ENCODE peak calls at places on chromosome 7, in ten cellular contexts. G, L, S, V, U, H, Y, C, M and N are unnamed samples.

GRCh38 chr7:25759748-25760147 is 392.2 kb upstream of the NFE2L3 start:
- DNase-seq in L (no peak), S (no peak), H (no peak), M (no peak), G (no peak), Y (no peak), V (no peak), U (no peak), C (no peak), N (no peak)

GRCh38 chr7:2116903-2117680 is 115.7 kb downstream of the MAD1L1 start:
- DNase-seq in L (no peak), Y (no peak), C (no peak), S (peak), G (no peak), M (no peak), V (peak), H (peak), U (no peak), N (no peak)

GRCh38 chr7:2698581-2699288 is 10.7 kb downstream of the AMZ1 start:
- DNase-seq in Y (no peak), U (no peak), L (peak), S (no peak), M (no peak), C (no peak), H (peak), G (no peak), V (no peak), N (no peak)

GRCh38 chr7:17769918-17770317 is 170.4 kb downstream of the SNX13 start:
- DNase-seq in S (peak), U (peak), C (no peak), V (peak), Y (peak), H (peak), L (peak), G (peak), M (peak), N (peak)

GRCh38 chr7:78443811-78444210 is 645.2 kb downstream of the PHTF2 start:
- DNase-seq in L (no peak), M (no peak), Y (peak), C (no peak), U (no peak), G (no peak), S (no peak), V (no peak), H (no peak), N (no peak)

GRCh38 chr7:39651262-39651661 is 27.9 kb downstream of the RALA start:
- DNase-seq in M (peak), L (no peak), U (no peak), C (peak), H (no peak), V (no peak), S (peak), G (no peak), Y (no peak), N (no peak)

GRCh38 chr7:151351027-151351426 is 9.4 kb downstream of the NUB1 start:
- DNase-seq in H (no peak), M (no peak), G (no peak), S (no peak), L (no peak), Y (no peak), C (no peak), U (no peak), V (no peak), N (no peak)

GRCh38 chr7:76356823-76357222 is 2.0 kb downstream of the YWHAG start:
- DNase-seq in L (peak), Y (no peak), M (peak), G (no peak), H (peak), U (no peak), S (no peak), V (no peak), C (no peak), N (no peak)

GRCh38 chr7:24936121-24936824 is 43.7 kb downstream of the OSBPL3 start:
- DNase-seq in G (no peak), C (no peak), L (peak), H (no peak), M (no peak), U (no peak), Y (no peak), S (no peak), V (no peak), N (no peak)

GRCh38 chr7:110922906-110923305 is 168.0 kb upstream of the LRRN3 start:
- DNase-seq in V (no peak), H (no peak), U (no peak), G (no peak), M (peak), Y (no peak), S (peak), L (peak), C (peak), N (no peak)

GRCh38 chr7:75565129-75565528 is 73.0 kb downstream of the SPDYE5 start:
- DNase-seq in V (no peak), L (peak), H (no peak), C (peak), S (peak), U (peak), M (peak), G (peak), Y (no peak), N (no peak)

GRCh38 chr7:129615018-129615417 is 3.5 kb downstream of the NRF1 start:
- DNase-seq in C (no peak), G (no peak), V (no peak), S (peak), U (no peak), Y (no peak), H (no peak), L (no peak), M (peak), N (no peak)

GRCh38 chr7:113301983-113302382 is 183.6 kb upstream of the SMIM30 start:
- DNase-seq in V (no peak), G (no peak), C (no peak), M (no peak), Y (no peak), H (no peak), L (no peak), S (no peak), U (no peak), N (no peak)

GRCh38 chr7:128168667-128169210 is 72.3 kb upstream of the LEP start:
- DNase-seq in S (peak), U (no peak), L (no peak), G (no peak), Y (no peak), H (no peak), C (no peak), V (peak), M (no peak), N (no peak)

GRCh38 chr7:111788426-111788825 is 226.1 kb upstream of the IMMP2L start:
- DNase-seq in C (no peak), H (no peak), V (no peak), U (no peak), Y (no peak), G (no peak), M (peak), S (peak), L (no peak), N (no peak)

GRCh38 chr7:21355406-21355874 is 72.4 kb upstream of the SP4 start:
- DNase-seq in L (no peak), S (no peak), M (no peak), Y (no peak), C (no peak), G (no peak), U (no peak), V (no peak), H (no peak), N (no peak)

GRCh38 chr7:44678468-44679179 is 70.0 kb upstream of the ZMIZ2 start:
- DNase-seq in M (peak), L (no peak), V (peak), U (no peak), G (no peak), Y (no peak), H (no peak), C (peak), S (peak), N (no peak)

GRCh38 chr7:55052081-55052480 is 33.3 kb downstream of the EGFR start:
- DNase-seq in C (peak), H (no peak), M (peak), Y (no peak), V (no peak), L (peak), G (no peak), U (peak), S (peak), N (no peak)

GRCh38 chr7:19284136-19284535 is 138.9 kb upstream of the FERD3L start:
- DNase-seq in L (peak), V (no peak), Y (no peak), G (no peak), H (no peak), U (no peak), M (no peak), S (no peak), C (no peak), N (no peak)

GRCh38 chr7:17301491-17302101 is 3.1 kb downstream of the AHR start:
- DNase-seq in L (peak), G (peak), U (peak), Y (no peak), C (no peak), V (no peak), M (peak), H (peak), S (peak), N (no peak)

GRCh38 chr7:105621617-105622016 is 40.3 kb upstream of the EFCAB10 start:
- DNase-seq in U (no peak), S (peak), V (peak), L (no peak), M (peak), Y (no peak), G (peak), H (no peak), C (no peak), N (no peak)

GRCh38 chr7:137545059-137545730 is 201.7 kb upstream of the PTN start:
- DNase-seq in U (no peak), C (no peak), G (no peak), H (no peak), M (no peak), S (no peak), V (no peak), L (no peak), Y (no peak), N (no peak)

GRCh38 chr7:130595986-130596385 is 72.6 kb downstream of the COPG2 start:
- DNase-seq in S (no peak), Y (no peak), V (no peak), L (no peak), G (no peak), H (no peak), C (no peak), U (no peak), M (peak), N (no peak)

GRCh38 chr7:45150199-45150598 is 7.4 kb upstream of the RAMP3 start:
- DNase-seq in U (no peak), L (no peak), Y (no peak), V (no peak), S (no peak), H (no peak), M (no peak), G (no peak), C (no peak), N (no peak)

GRCh38 chr7:34844401-34844800 is 186.4 kb downstream of the NPSR1 start:
- DNase-seq in V (no peak), L (no peak), Y (no peak), C (no peak), G (no peak), U (no peak), M (no peak), H (no peak), S (no peak), N (peak)